ENCODE peak calls at places on chromosomes 13 and 19, in seven cellular contexts. G, J, Q, D, V, K and B are unnamed samples.

GRCh38 chr13:36526897-36527296 is 94.6 kb downstream of the CCNA1 start:
- DNase-seq in D (peak; percentile 71), Q (no peak), V (no peak), K (no peak), G (no peak), J (no peak), B (no peak)

GRCh38 chr19:2970201-2970838 is 7.0 kb upstream of the TLE6 start:
- DNase-seq in V (no peak), D (no peak), G (no peak), Q (no peak), J (no peak), K (no peak), B (no peak)

GRCh38 chr19:7394728-7395359 is 46.1 kb downstream of the ARHGEF18 start:
- DNase-seq in J (peak; percentile 83), K (peak; percentile 99), Q (peak; percentile 48), D (peak; percentile 95), G (peak; percentile 93), V (peak; percentile 87), B (peak; percentile 91)

GRCh38 chr13:63517376-63517775 is 2101.7 kb upstream of the PCDH20 start:
- DNase-seq in V (no peak), Q (peak; percentile 29), D (no peak), K (no peak), G (no peak), J (peak; percentile 84), B (no peak)

GRCh38 chr19:56312787-56313343 is 1.8 kb downstream of the ZSCAN5A start:
- DNase-seq in V (no peak), G (no peak), Q (no peak), D (no peak), J (no peak), K (no peak), B (no peak)

GRCh38 chr13:84500016-84500415 is 617.7 kb upstream of the SLITRK1 start:
- DNase-seq in V (no peak), D (no peak), K (no peak), Q (peak; percentile 7), J (no peak), G (no peak), B (no peak)

GRCh38 chr13:39016789-39017188 is 21.1 kb downstream of the PROSER1 start:
- DNase-seq in Q (no peak), G (no peak), D (no peak), V (no peak), K (peak; percentile 51), J (peak; percentile 36), B (no peak)

GRCh38 chr13:113646376-113646775 is 11.6 kb downstream of the ATP4B start:
- DNase-seq in G (peak; percentile 39), K (no peak), J (no peak), Q (no peak), V (no peak), D (no peak), B (peak; percentile 16)

GRCh38 chr19:677601-678380 is 1.6 kb downstream of the FSTL3 start:
- DNase-seq in V (no peak), D (peak; percentile 78), Q (no peak), J (peak; percentile 32), K (no peak), G (no peak), B (no peak)

GRCh38 chr13:40315416-40316064 is 350.9 kb downstream of the FOXO1 start:
- DNase-seq in D (no peak), K (no peak), Q (no peak), V (peak; percentile 23), G (no peak), J (no peak), B (no peak)

GRCh38 chr19:18536475-18536874 is 6.9 kb downstream of the FKBP8 start:
- DNase-seq in V (no peak), D (no peak), Q (no peak), K (no peak), G (no peak), J (no peak), B (no peak)

GRCh38 chr19:48480151-48480475 is 10.9 kb downstream of the CYTH2 start:
- DNase-seq in D (peak; percentile 77), J (peak; percentile 43), V (peak; percentile 25), Q (no peak), G (no peak), K (no peak), B (peak; percentile 79)

GRCh38 chr13:112802808-112803207 is 113.0 kb downstream of the ATP11A start:
- DNase-seq in Q (no peak), J (no peak), V (no peak), G (no peak), D (no peak), K (no peak), B (no peak)

GRCh38 chr13:106633321-106633720 is 65.4 kb upstream of the ARGLU1 start:
- DNase-seq in D (no peak), G (no peak), J (no peak), V (no peak), Q (no peak), K (no peak), B (no peak)

GRCh38 chr19:10510301-10510802 is 6.9 kb downstream of the S1PR5 start:
- DNase-seq in K (peak; percentile 81), G (no peak), V (peak; percentile 48), J (no peak), Q (no peak), D (no peak), B (no peak)

GRCh38 chr19:17681505-17682125 is 6.5 kb downstream of the UNC13A start:
- DNase-seq in K (no peak), D (no peak), V (peak; percentile 5), J (peak; percentile 13), Q (peak; percentile 10), G (no peak), B (no peak)

DNA sequence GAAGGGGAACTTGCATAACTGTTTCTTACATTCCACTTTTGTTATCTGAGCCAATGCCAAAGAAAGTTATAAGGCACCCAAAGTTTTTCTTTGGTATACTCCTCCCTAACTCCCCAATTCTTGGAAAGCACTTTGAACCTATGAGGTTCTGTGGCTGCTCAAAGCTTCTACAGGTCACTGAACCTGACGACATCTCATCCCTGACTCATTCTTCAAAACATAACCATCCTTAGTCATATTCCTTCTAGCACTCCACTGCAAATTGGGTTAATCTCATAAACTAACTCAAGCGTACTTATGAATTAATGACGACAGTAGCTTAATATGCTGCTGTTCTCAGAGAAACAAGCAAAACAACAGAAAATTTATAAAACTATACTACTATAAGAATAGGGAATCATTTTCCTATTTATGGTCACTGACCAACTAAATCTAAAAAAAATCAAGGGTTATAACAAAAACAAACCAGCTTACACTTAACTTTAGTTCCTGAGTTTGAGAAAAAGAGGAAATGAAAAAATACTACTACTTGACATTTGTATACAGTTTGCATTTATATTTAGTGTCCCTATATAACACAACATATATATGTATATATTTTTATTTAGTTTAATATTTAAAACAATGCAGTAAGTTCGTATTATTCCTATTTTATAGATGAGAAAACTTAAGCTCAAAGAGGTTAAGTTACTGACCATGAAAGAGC is 69.1 kb downstream of the CAB39L start:
- DNase-seq in V (no peak), G (no peak), K (no peak), D (no peak), Q (peak; percentile 57), J (peak; percentile 75), B (no peak)
- H3K4me3 ChIP-seq in V (no peak overlapping the region), G (no peak overlapping the region), K (no peak overlapping the region), D (no peak overlapping the region), Q (no peak overlapping the region), J (no peak overlapping the region), B (no peak overlapping the region)

DNA sequence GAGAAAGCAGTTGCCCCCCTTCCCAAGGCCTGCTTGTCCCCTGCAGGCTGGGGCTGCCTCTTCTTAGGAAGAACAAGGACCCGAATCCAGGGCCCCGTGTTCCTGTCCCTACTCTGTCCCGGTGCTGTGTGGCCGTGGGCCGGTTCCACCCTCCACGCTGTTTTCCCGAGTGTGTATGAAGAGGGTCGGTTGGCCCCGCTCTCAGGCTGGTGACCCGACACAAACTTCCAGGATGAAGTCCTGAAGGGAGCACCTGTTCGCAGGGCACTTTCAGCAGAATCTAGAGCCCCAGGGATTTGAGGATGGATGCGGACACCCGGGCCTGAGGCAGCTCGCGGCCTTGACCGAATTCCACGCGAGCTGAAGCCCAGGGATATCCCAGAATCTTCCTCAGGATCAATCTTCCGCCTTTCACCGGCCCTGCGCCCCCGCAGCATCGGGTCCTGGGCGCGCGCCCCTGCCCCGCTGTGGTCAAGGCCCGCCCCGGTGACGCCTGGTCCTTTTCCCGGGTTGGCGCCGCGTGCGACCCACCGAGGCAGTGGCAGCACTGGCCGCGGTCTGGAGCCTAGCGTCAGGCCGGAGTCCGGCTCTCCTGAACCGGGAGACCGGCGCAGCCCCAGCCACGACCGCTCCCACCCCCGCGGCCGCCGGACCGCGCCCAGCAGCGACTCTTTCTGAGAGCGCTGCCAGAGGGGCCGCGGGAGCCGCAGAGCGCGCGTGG is 528 bp upstream of the CHST8 start:
- DNase-seq in D (no peak), K (no peak), J (no peak), V (no peak), Q (no peak), G (no peak), B (no peak)
- H3K4me3 ChIP-seq in D (no peak overlapping the region), K (peak overlapping the region; percentile 49), J (no peak overlapping the region), V (no peak overlapping the region), Q (no peak overlapping the region), G (peak overlapping the region; percentile 75), B (peak overlapping the region; percentile 64)

GRCh38 chr13:46171223-46171622 is 10.8 kb downstream of the LCP1 start:
- DNase-seq in G (no peak), V (no peak), Q (no peak), J (no peak), K (no peak), D (no peak), B (no peak)
- H3K4me3 ChIP-seq in G (no peak overlapping the region), V (peak overlapping the region; percentile 15), Q (no peak overlapping the region), J (no peak overlapping the region), K (no peak overlapping the region), D (no peak overlapping the region), B (no peak overlapping the region)

GRCh38 chr19:58408152-58409009 is at the start of gene ZNF584:
- DNase-seq in D (peak; percentile 98), Q (peak; percentile 48), V (peak; percentile 92), G (peak; percentile 91), J (peak; percentile 95), K (peak; percentile 97), B (peak; percentile 97)

GRCh38 chr19:58401825-58402433 is 6.5 kb downstream of the RNF225 start:
- DNase-seq in Q (no peak), J (no peak), G (peak; percentile 31), D (no peak), V (no peak), K (no peak), B (no peak)

GRCh38 chr19:58409010-58409790 is 751 bp downstream of the ZNF584 start:
- DNase-seq in K (peak; percentile 79), D (peak; percentile 73), G (peak; percentile 52), V (no peak), Q (no peak), J (no peak), B (peak; percentile 54)

GRCh38 chr19:58407658-58408151 is 744 bp upstream of the ZNF584 start:
- DNase-seq in V (no peak), Q (no peak), G (no peak), J (no peak), D (peak; percentile 67), K (no peak), B (no peak)

DNA sequence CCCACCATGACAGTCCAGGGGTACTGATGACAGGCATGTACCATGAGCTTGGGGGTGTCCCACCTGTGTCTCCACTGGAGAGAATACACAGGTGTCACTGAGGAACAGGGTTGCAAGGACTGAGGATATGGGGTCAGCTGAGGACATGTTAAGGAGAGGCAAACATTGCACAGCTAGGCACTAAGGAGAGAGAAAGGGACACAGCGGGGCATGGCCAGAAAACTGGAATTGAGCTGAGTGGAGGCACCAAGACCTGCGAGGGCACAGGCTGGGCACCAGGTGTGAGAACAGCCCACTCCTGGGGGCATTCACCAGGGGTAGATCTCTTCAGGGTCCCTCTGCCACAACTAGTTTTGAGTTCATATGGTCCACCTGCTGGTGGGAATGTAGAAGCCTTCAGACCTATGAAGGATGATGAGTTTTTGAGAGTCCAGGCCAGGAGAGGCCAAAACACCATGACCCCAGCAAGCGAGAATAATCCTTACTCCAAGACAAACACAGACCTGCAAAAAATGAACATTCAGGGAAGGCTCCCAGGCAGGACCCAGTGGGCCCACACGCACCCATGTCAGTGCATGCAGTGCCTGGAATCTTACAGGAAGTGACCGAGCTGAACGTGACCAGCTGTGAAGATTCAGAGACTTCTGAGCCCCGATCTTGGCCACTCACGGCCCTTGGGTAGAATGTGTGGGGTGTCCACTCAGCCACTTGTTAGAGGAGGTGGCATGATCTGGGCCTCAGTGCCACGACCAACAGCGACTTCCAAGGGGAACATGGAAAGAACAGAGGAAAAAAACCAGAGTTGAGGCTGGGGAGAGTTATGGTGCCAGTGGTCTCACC is 1.4 kb upstream of the ZNF584 start:
- DNase-seq in J (no peak), G (no peak), Q (no peak), D (no peak), K (no peak), V (no peak), B (no peak)
- H3K4me3 ChIP-seq in J (peak overlapping the region; percentile 89), G (peak overlapping the region; percentile 88), Q (peak overlapping the region; percentile 84), D (peak overlapping the region; percentile 97), K (peak overlapping the region; percentile 97), V (peak overlapping the region; percentile 75), B (peak overlapping the region; percentile 89)